ENCODE peak calls at places on chromosomes 12 and 14, in eight cellular contexts. X is stimulated activated CD8-positive, alpha-beta memory T cell treated with anti-CD3 and anti-CD28 coated beads, Interleukin-12 subunit alpha, Interleukin-12 subunit beta, amount 100 ng/mL, for 1 hour; Z is activated CD8-positive, alpha-beta memory T cell treated with anti-CD3 and anti-CD28 coated beads for 24 hours; M is stimulated activated CD4-positive, alpha-beta T cell treated with anti-CD3 and anti-CD28 coated beads, Interleukin-12 subunit alpha, Interleukin-12 subunit beta, amount 100 ng/mL, for 4 hours; S is activated CD4-positive, alpha-beta T cell treated with anti-CD3 and anti-CD28 coated beads, Interleukin-2, amount 10 ng/mL, durations not matched to agents 7 days and 5 days; N is EL; T is GM10248; H is NCI-H1930. O is an unnamed sample.

GRCh38 chr12:100643246-100643645 is 69.8 kb downstream of the GAS2L3 start:
- DNase-seq in X (no peak), Z (no peak), M (no peak), S (no peak), N (no peak), T (no peak), H (no peak), O (no peak)

GRCh38 chr12:19739195-19739776 is 300.0 kb downstream of the AEBP2 start:
- DNase-seq in X (peak), Z (no peak), M (no peak), S (peak), N (peak), T (peak), H (peak), O (peak)

GRCh38 chr14:45253754-45254300 is 825 bp upstream of the MIS18BP1 start:
- DNase-seq in X (no peak), Z (no peak), M (peak), S (peak), N (peak), T (no peak), H (no peak), O (no peak)

GRCh38 chr12:50110127-50110761 is 1.8 kb upstream of the COX14 start:
- DNase-seq in X (no peak), Z (no peak), M (no peak), S (no peak), N (peak), T (peak), H (no peak), O (peak)

GRCh38 chr14:89339158-89339557 is 77.9 kb downstream of the FOXN3 start:
- DNase-seq in X (no peak), Z (no peak), M (no peak), S (no peak), N (no peak), T (no peak), H (no peak), O (no peak)

GRCh38 chr12:110906516-110906915 is 13.9 kb downstream of the MYL2 start:
- DNase-seq in X (no peak), Z (no peak), M (no peak), S (no peak), N (no peak), T (no peak), H (no peak), O (no peak)

GRCh38 chr12:2084553-2085296 is 31.9 kb downstream of the CACNA1C start:
- DNase-seq in X (no peak), Z (no peak), M (no peak), S (no peak), N (peak), T (no peak), H (no peak), O (no peak)

GRCh38 chr14:101704140-101704539 is 57.4 kb upstream of the PPP2R5C start:
- DNase-seq in X (no peak), Z (peak), M (no peak), S (no peak), N (no peak), T (no peak), H (no peak), O (no peak)

GRCh38 chr12:40209886-40210285 is 14.9 kb upstream of the LRRK2 start:
- DNase-seq in X (no peak), Z (no peak), M (no peak), S (no peak), N (no peak), T (no peak), H (no peak), O (no peak)

GRCh38 chr12:57232156-57232756 is 2.7 kb downstream of the SHMT2 start:
- DNase-seq in X (no peak), Z (no peak), M (no peak), S (no peak), N (no peak), T (no peak), H (no peak), O (no peak)

GRCh38 chr12:116306536-116306935 is 29.0 kb upstream of the MED13L start:
- DNase-seq in X (no peak), Z (no peak), M (no peak), S (no peak), N (peak), T (no peak), H (no peak), O (no peak)

GRCh38 chr12:65948320-65949008 is 124.2 kb downstream of the HMGA2 start:
- DNase-seq in X (no peak), Z (no peak), M (no peak), S (no peak), N (peak), T (no peak), H (no peak), O (no peak)

GRCh38 chr12:3655331-3655900 is 97.5 kb downstream of the CRACR2A start:
- DNase-seq in X (no peak), Z (no peak), M (no peak), S (peak), N (peak), T (peak), H (no peak), O (no peak)

GRCh38 chr12:6372403-6373003 is 2.9 kb downstream of the SCNN1A start:
- DNase-seq in X (no peak), Z (no peak), M (no peak), S (no peak), N (peak), T (no peak), H (no peak), O (peak)

GRCh38 chr12:78403681-78404080 is 460.9 kb upstream of the SYT1 start:
- DNase-seq in X (no peak), Z (no peak), M (no peak), S (no peak), N (peak), T (no peak), H (no peak), O (no peak)

GRCh38 chr14:61482348-61483206 is 161.2 kb downstream of the PRKCH start:
- DNase-seq in X (no peak), Z (no peak), M (no peak), S (no peak), N (no peak), T (no peak), H (no peak), O (no peak)

GRCh38 chr14:104932676-104933631 is 8.3 kb downstream of the PLD4 start:
- DNase-seq in X (peak), Z (peak), M (peak), S (peak), N (peak), T (peak), H (peak), O (peak)

GRCh38 chr14:68208218-68208617 is 388.6 kb downstream of the RAD51B start:
- DNase-seq in X (no peak), Z (no peak), M (no peak), S (no peak), N (no peak), T (no peak), H (no peak), O (no peak)

GRCh38 chr12:127278351-127278750 is 988.6 kb upstream of the TMEM132C start:
- DNase-seq in X (no peak), Z (no peak), M (no peak), S (no peak), N (no peak), T (no peak), H (no peak), O (no peak)

GRCh38 chr14:101624579-101624978 is 63.3 kb downstream of the DIO3 start:
- DNase-seq in X (no peak), Z (no peak), M (no peak), S (no peak), N (no peak), T (no peak), H (no peak), O (no peak)

GRCh38 chr12:40152783-40153383 is 47.0 kb upstream of the SLC2A13 start:
- DNase-seq in X (no peak), Z (peak), M (peak), S (peak), N (peak), T (no peak), H (peak), O (peak)

GRCh38 chr12:30753233-30753632 is 1.5 kb downstream of the CAPRIN2 start:
- DNase-seq in X (no peak), Z (no peak), M (no peak), S (peak), N (peak), T (peak), H (no peak), O (peak)

GRCh38 chr14:56487761-56488160 is 91.8 kb upstream of the TMEM260 start:
- DNase-seq in X (no peak), Z (no peak), M (no peak), S (no peak), N (peak), T (no peak), H (no peak), O (no peak)

GRCh38 chr14:52700701-52701172 is 5.4 kb upstream of the ERO1A start:
- DNase-seq in X (no peak), Z (no peak), M (no peak), S (no peak), N (peak), T (no peak), H (no peak), O (peak)

GRCh38 chr12:67651380-67651695 is 2.8 kb downstream of the DYRK2 start:
- DNase-seq in X (no peak), Z (no peak), M (no peak), S (peak), N (peak), T (peak), H (no peak), O (peak)

GRCh38 chr12:85445060-85445938 is 165.3 kb downstream of the ALX1 start:
- DNase-seq in X (no peak), Z (no peak), M (no peak), S (no peak), N (no peak), T (no peak), H (no peak), O (no peak)

GRCh38 chr12:52314511-52314910 is 6.7 kb downstream of the KRT83 start:
- DNase-seq in X (no peak), Z (no peak), M (no peak), S (no peak), N (no peak), T (no peak), H (no peak), O (no peak)

GRCh38 chr12:103441437-103442186 is 54.2 kb downstream of the C12orf42 start:
- DNase-seq in X (no peak), Z (peak), M (no peak), S (peak), N (no peak), T (peak), H (no peak), O (no peak)